ENCODE peak calls at places on chromosome 11, in seven cellular contexts. One of them, this sample, is unnamed.

GRCh38 chr11:67041602-67042001 is 15.0 kb upstream of the RHOD start:
- DNase-seq in GM12891: no peak
- DNase-seq in ovary: no peak
- DNase-seq in heart left ventricle: no peak
- DNase-seq in H1: no peak
- DNase-seq in endothelial cell of umbilical vein: no peak
- DNase-seq in IMR-90: no peak
- DNase-seq in this sample: no peak

GRCh38 chr11:107931206-107931605 is 3.0 kb downstream of the RAB39A start:
- DNase-seq in GM12891: no peak
- DNase-seq in ovary: no peak
- DNase-seq in heart left ventricle: no peak
- DNase-seq in H1: no peak
- DNase-seq in endothelial cell of umbilical vein: no peak
- DNase-seq in IMR-90: no peak
- DNase-seq in this sample: no peak

GRCh38 chr11:12220305-12220704 is 109.9 kb downstream of the MICAL2 start:
- DNase-seq in GM12891: no peak
- DNase-seq in ovary: peak; percentile 75
- DNase-seq in heart left ventricle: peak; percentile 86
- DNase-seq in H1: no peak
- DNase-seq in endothelial cell of umbilical vein: peak; percentile 50
- DNase-seq in IMR-90: no peak
- DNase-seq in this sample: no peak

GRCh38 chr11:27201454-27202302 is 161.1 kb downstream of the BBOX1 start:
- DNase-seq in GM12891: no peak
- DNase-seq in ovary: peak; percentile 90
- DNase-seq in heart left ventricle: peak; percentile 82
- DNase-seq in H1: no peak
- DNase-seq in endothelial cell of umbilical vein: no peak
- DNase-seq in IMR-90: peak; percentile 48
- DNase-seq in this sample: peak; percentile 92

GRCh38 chr11:35412285-35412684 is 7.1 kb downstream of the SLC1A2 start:
- DNase-seq in GM12891: no peak
- DNase-seq in ovary: no peak
- DNase-seq in heart left ventricle: no peak
- DNase-seq in H1: no peak
- DNase-seq in endothelial cell of umbilical vein: peak; percentile 4
- DNase-seq in IMR-90: peak; percentile 25
- DNase-seq in this sample: no peak

GRCh38 chr11:130894322-130895025 is 21.8 kb downstream of the SNX19 start:
- DNase-seq in GM12891: peak; percentile 12
- DNase-seq in ovary: peak; percentile 73
- DNase-seq in heart left ventricle: peak; percentile 67
- DNase-seq in H1: peak; percentile 87
- DNase-seq in endothelial cell of umbilical vein: peak; percentile 90
- DNase-seq in IMR-90: peak; percentile 77
- DNase-seq in this sample: peak; percentile 82

GRCh38 chr11:4068962-4069361 is 25.6 kb upstream of the RRM1 start:
- DNase-seq in GM12891: no peak
- DNase-seq in ovary: no peak
- DNase-seq in heart left ventricle: no peak
- DNase-seq in H1: no peak
- DNase-seq in endothelial cell of umbilical vein: no peak
- DNase-seq in IMR-90: no peak
- DNase-seq in this sample: no peak

GRCh38 chr11:126029237-126029636 is 33.4 kb downstream of the CDON start:
- DNase-seq in GM12891: no peak
- DNase-seq in ovary: no peak
- DNase-seq in heart left ventricle: no peak
- DNase-seq in H1: no peak
- DNase-seq in endothelial cell of umbilical vein: no peak
- DNase-seq in IMR-90: no peak
- DNase-seq in this sample: no peak

GRCh38 chr11:15930442-15931025 is 425.8 kb downstream of the SOX6 start:
- DNase-seq in GM12891: no peak
- DNase-seq in ovary: no peak
- DNase-seq in heart left ventricle: no peak
- DNase-seq in H1: peak; percentile 3
- DNase-seq in endothelial cell of umbilical vein: no peak
- DNase-seq in IMR-90: no peak
- DNase-seq in this sample: no peak

GRCh38 chr11:34633640-34633989 is 12.7 kb downstream of the EHF start:
- DNase-seq in GM12891: no peak
- DNase-seq in ovary: no peak
- DNase-seq in heart left ventricle: no peak
- DNase-seq in H1: no peak
- DNase-seq in endothelial cell of umbilical vein: no peak
- DNase-seq in IMR-90: no peak
- DNase-seq in this sample: no peak

GRCh38 chr11:6229911-6230310 is 4.5 kb downstream of the FHIP1B start:
- DNase-seq in GM12891: no peak
- DNase-seq in ovary: no peak
- DNase-seq in heart left ventricle: no peak
- DNase-seq in H1: no peak
- DNase-seq in endothelial cell of umbilical vein: no peak
- DNase-seq in IMR-90: no peak
- DNase-seq in this sample: no peak
- TF ChIP-seq POLR2A in GM12891: no peak
- TF ChIP-seq POLR2A in ovary: no peak
- TF ChIP-seq POLR2A in heart left ventricle: no peak
- TF ChIP-seq POLR2A in H1: no peak
- TF ChIP-seq POLR2A in endothelial cell of umbilical vein: no peak
- TF ChIP-seq POLR2A in IMR-90: no peak
- TF ChIP-seq POLR2A in this sample: no peak

GRCh38 chr11:75103380-75104026 is 6.8 kb upstream of the OR2AT4 start:
- DNase-seq in GM12891: no peak
- DNase-seq in ovary: no peak
- DNase-seq in heart left ventricle: no peak
- DNase-seq in H1: no peak
- DNase-seq in endothelial cell of umbilical vein: no peak
- DNase-seq in IMR-90: peak; percentile 86
- DNase-seq in this sample: peak; percentile 85
- TF ChIP-seq POLR2A in GM12891: no peak
- TF ChIP-seq POLR2A in ovary: no peak
- TF ChIP-seq POLR2A in heart left ventricle: no peak
- TF ChIP-seq POLR2A in H1: no peak
- TF ChIP-seq POLR2A in endothelial cell of umbilical vein: no peak
- TF ChIP-seq POLR2A in IMR-90: no peak
- TF ChIP-seq POLR2A in this sample: peak; percentile 43

DNA sequence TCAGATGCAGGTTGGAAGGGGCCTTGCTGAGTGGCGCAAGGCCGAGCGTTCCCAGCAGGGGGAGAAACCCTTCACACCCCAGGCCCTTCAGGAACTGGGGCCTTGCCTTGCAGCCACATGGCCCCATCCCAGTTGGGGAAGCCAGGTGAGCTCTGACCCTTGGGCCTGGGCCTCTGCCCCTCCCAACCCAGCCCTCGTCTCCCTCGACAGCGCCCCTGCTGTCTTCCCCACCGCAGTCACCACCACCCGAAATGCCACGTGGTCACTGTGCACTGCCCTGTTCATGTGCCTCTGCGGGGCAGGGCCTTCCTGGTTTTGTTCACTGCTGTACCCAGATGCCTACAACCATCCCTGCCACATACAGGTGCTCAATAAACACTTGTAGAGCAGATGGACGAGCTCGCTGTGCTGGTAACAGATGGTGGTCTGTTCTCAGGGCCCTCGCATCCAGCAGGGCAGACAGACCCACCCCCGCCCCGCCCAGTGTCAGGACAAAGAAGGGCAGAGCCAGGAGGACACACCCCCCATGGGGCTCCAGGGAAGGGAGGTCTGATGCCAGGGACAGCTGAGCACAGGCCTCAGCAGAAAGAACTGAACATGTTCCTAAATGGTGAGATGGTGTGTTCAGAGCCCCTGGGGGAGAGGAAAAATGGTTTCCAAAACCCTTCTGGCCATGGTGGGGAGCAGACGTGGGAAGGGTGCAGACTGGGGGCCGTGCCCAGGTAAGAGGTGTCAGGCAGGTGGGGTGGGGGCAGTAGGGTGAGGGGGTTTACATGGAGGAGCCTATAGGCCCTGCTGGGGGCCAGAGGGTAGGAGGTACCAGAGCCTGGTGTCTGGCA is 3.7 kb downstream of the POLR2L start:
- DNase-seq in GM12891: no peak
- DNase-seq in ovary: no peak
- DNase-seq in heart left ventricle: no peak
- DNase-seq in H1: no peak
- DNase-seq in endothelial cell of umbilical vein: peak; percentile 34
- DNase-seq in IMR-90: no peak
- DNase-seq in this sample: peak; percentile 33
- TF ChIP-seq POLR2A in GM12891: peak; percentile 8
- TF ChIP-seq POLR2A in ovary: no peak
- TF ChIP-seq POLR2A in heart left ventricle: no peak
- TF ChIP-seq POLR2A in H1: no peak
- TF ChIP-seq POLR2A in endothelial cell of umbilical vein: no peak
- TF ChIP-seq POLR2A in IMR-90: no peak
- TF ChIP-seq POLR2A in this sample: no peak

DNA sequence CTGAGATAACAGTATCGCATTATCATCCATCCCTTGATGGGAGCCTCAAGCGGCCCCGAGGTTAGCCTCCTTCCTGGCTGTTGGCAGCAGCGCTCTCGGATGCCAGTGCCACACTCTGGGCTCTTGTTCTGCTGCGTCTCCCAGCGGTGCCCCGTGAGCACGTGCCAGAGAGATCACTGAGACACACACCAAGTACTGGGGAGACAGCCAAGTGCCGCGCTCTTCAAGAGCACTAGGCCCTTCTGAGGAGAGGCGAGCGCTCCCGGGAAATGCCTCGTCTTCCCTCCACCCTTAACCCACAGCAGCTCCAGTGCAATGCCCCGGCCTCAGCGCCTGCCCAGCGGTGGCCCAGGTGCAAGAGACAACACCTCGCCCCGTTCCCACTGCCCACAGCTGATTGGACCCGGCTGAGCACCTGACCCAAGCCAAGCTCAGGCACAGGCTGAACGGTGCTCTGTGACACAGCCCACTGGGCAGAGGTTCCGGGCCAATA is 248.3 kb upstream of the NARS2 start:
- DNase-seq in GM12891: no peak
- DNase-seq in ovary: no peak
- DNase-seq in heart left ventricle: peak; percentile 56
- DNase-seq in H1: no peak
- DNase-seq in endothelial cell of umbilical vein: no peak
- DNase-seq in IMR-90: no peak
- DNase-seq in this sample: no peak
- TF ChIP-seq POLR2A in GM12891: no peak
- TF ChIP-seq POLR2A in ovary: no peak
- TF ChIP-seq POLR2A in heart left ventricle: no peak
- TF ChIP-seq POLR2A in H1: no peak
- TF ChIP-seq POLR2A in endothelial cell of umbilical vein: no peak
- TF ChIP-seq POLR2A in IMR-90: no peak
- TF ChIP-seq POLR2A in this sample: no peak

DNA sequence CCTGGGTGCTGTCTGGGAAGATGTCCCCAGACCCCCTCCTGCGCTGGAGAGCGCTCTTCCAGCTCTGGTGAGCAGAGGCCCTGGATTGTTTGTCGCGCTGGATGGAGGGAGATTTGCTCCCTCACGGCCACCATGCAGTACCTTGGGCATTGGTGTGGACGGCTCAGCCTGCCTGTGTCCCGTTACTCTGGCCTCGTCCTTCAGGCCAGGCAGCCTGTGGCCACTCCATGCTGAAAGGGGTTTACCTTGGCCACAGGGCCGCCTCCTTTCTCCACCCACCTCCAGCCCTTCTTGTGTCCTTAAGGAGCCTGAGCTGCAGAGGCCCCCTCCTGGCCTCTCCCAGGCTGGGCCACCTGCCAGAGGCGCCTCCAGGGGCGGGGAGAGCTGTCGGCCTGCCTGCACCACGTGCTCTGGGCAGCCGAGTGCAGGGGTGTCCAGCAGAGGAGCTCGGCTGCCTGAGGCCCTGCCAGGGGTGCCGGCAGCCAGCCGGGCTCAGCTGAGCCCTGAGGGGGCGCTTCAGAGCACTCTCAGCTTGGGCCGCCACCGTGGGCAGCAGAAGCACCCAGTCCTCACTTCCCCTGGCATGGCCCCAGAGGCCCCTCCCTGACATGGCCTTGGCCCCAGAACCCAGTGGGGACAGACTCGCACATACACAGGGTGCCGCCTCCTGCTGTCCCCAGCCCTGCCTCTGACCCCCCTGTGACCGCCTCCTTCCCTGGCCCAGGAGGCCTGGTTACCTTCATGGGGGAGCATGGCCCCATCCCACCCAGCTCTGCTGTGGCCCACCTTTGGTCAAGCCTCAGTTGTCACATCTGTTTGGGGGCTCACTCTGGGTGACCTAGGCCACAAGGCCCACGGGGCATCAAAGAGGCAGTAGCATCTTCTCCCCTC is 3.4 kb downstream of the CCND1 start:
- DNase-seq in GM12891: no peak
- DNase-seq in ovary: peak; percentile 51
- DNase-seq in heart left ventricle: peak; percentile 91
- DNase-seq in H1: no peak
- DNase-seq in endothelial cell of umbilical vein: peak; percentile 29
- DNase-seq in IMR-90: peak; percentile 92
- DNase-seq in this sample: peak; percentile 9
- TF ChIP-seq POLR2A in GM12891: no peak
- TF ChIP-seq POLR2A in ovary: no peak
- TF ChIP-seq POLR2A in heart left ventricle: no peak
- TF ChIP-seq POLR2A in H1: no peak
- TF ChIP-seq POLR2A in endothelial cell of umbilical vein: no peak
- TF ChIP-seq POLR2A in IMR-90: no peak
- TF ChIP-seq POLR2A in this sample: no peak

GRCh38 chr11:11202885-11203284 is 150.2 kb downstream of the CSNK2A3 start:
- DNase-seq in GM12891: no peak
- DNase-seq in ovary: no peak
- DNase-seq in heart left ventricle: no peak
- DNase-seq in H1: no peak
- DNase-seq in endothelial cell of umbilical vein: no peak
- DNase-seq in IMR-90: no peak
- DNase-seq in this sample: no peak
- TF ChIP-seq POLR2A in GM12891: no peak
- TF ChIP-seq POLR2A in ovary: no peak
- TF ChIP-seq POLR2A in heart left ventricle: no peak
- TF ChIP-seq POLR2A in H1: no peak
- TF ChIP-seq POLR2A in endothelial cell of umbilical vein: no peak
- TF ChIP-seq POLR2A in IMR-90: no peak
- TF ChIP-seq POLR2A in this sample: no peak

GRCh38 chr11:65386307-65387081 is at the start of gene FRMD8:
- DNase-seq in GM12891: peak; percentile 94
- DNase-seq in ovary: peak; percentile 95
- DNase-seq in heart left ventricle: peak; percentile 94
- DNase-seq in H1: peak; percentile 90
- DNase-seq in endothelial cell of umbilical vein: peak; percentile 85
- DNase-seq in IMR-90: peak; percentile 71
- DNase-seq in this sample: peak; percentile 93
- TF ChIP-seq POLR2A in GM12891: peak; percentile 66
- TF ChIP-seq POLR2A in ovary: peak; percentile 89
- TF ChIP-seq POLR2A in heart left ventricle: peak; percentile 97
- TF ChIP-seq POLR2A in H1: no peak
- TF ChIP-seq POLR2A in endothelial cell of umbilical vein: peak; percentile 94
- TF ChIP-seq POLR2A in IMR-90: peak; percentile 95
- TF ChIP-seq POLR2A in this sample: peak; percentile 88

DNA sequence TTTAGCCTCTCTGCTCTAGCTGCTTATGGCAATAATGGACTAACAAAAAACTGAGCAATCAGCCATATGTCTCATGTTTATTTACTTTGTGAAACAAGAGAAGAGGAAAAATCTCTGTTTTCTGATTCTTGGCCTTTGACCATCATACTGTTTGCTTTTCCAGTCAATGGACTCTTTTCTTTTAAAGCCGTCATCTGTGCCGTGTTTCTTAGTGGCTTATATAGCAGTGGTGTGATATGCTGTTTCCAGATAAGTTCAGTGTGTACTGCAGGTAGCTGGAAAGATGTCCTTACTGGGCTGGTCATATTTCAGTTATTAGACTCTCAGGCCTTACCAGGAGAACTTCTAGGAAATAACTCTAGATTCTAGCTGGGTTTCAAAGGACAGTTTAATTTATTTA is 33.6 kb upstream of the TECTA start:
- DNase-seq in GM12891: no peak
- DNase-seq in ovary: no peak
- DNase-seq in heart left ventricle: no peak
- DNase-seq in H1: no peak
- DNase-seq in endothelial cell of umbilical vein: peak; percentile 33
- DNase-seq in IMR-90: peak; percentile 70
- DNase-seq in this sample: no peak
- TF ChIP-seq POLR2A in GM12891: no peak
- TF ChIP-seq POLR2A in ovary: no peak
- TF ChIP-seq POLR2A in heart left ventricle: no peak
- TF ChIP-seq POLR2A in H1: no peak
- TF ChIP-seq POLR2A in endothelial cell of umbilical vein: no peak
- TF ChIP-seq POLR2A in IMR-90: no peak
- TF ChIP-seq POLR2A in this sample: no peak

This sample was measured in erythroblast.